ENCODE peak calls at places on chromosome 12, in six cellular contexts. A is CD8-positive, alpha-beta memory T cell; S is body of pancreas; X is psoas muscle; J is cardiac muscle cell; H is uterus. Q is an unnamed sample.

GRCh38 chr12:128326419-128326818 is 59.4 kb downstream of the TMEM132C start:
- DNase-seq in A (no peak), S (no peak), X (no peak), J (no peak), H (no peak), Q (no peak)

GRCh38 chr12:119624971-119625370 is 31.4 kb downstream of the TMEM233 start:
- DNase-seq in A (no peak), S (no peak), X (no peak), J (no peak), H (no peak), Q (no peak)

GRCh38 chr12:22527999-22528398 is 16.3 kb downstream of the C2CD5 start:
- DNase-seq in A (no peak), S (no peak), X (no peak), J (no peak), H (no peak), Q (peak; percentile 70)

GRCh38 chr12:4870423-4870822 is 39.3 kb upstream of the KCNA1 start:
- DNase-seq in A (no peak), S (no peak), X (no peak), J (no peak), H (no peak), Q (no peak)

GRCh38 chr12:125071456-125071855 is 6.2 kb downstream of the AACS start:
- DNase-seq in A (no peak), S (no peak), X (no peak), J (no peak), H (no peak), Q (no peak)

GRCh38 chr12:22101749-22102243 is 55.8 kb downstream of the CMAS start:
- DNase-seq in A (no peak), S (peak; percentile 24), X (peak; percentile 67), J (no peak), H (no peak), Q (no peak)

GRCh38 chr12:9787340-9787737 is 26.6 kb upstream of the CD69 start:
- DNase-seq in A (no peak), S (no peak), X (no peak), J (no peak), H (no peak), Q (peak; percentile 21)

GRCh38 chr12:65449400-65449799 is 170.9 kb downstream of the MSRB3 start:
- DNase-seq in A (no peak), S (no peak), X (no peak), J (no peak), H (no peak), Q (peak; percentile 68)

GRCh38 chr12:6688543-6688999 is 604 bp downstream of the ZNF384 start:
- DNase-seq in A (no peak), S (peak; percentile 48), X (no peak), J (peak; percentile 35), H (no peak), Q (no peak)

GRCh38 chr12:15193927-15194326 is 27.3 kb downstream of the RERG start:
- DNase-seq in A (no peak), S (no peak), X (no peak), J (no peak), H (peak; percentile 81), Q (no peak)

GRCh38 chr12:24750263-24750662 is 198.6 kb downstream of the BCAT1 start:
- DNase-seq in A (no peak), S (no peak), X (no peak), J (no peak), H (no peak), Q (no peak)

GRCh38 chr12:88736031-88736430 is 155.8 kb upstream of the KITLG start:
- DNase-seq in A (no peak), S (no peak), X (no peak), J (no peak), H (no peak), Q (no peak)

GRCh38 chr12:6960291-6961277 is 9.4 kb downstream of the PTPN6 start:
- DNase-seq in A (no peak), S (no peak), X (peak; percentile 46), J (no peak), H (no peak), Q (peak; percentile 25)

GRCh38 chr12:22415342-22416309 is 81.1 kb upstream of the ST8SIA1 start:
- DNase-seq in A (no peak), S (peak; percentile 65), X (no peak), J (no peak), H (no peak), Q (no peak)

GRCh38 chr12:52147983-52148540 is 43.8 kb downstream of the KRT80 start:
- DNase-seq in A (no peak), S (no peak), X (no peak), J (no peak), H (no peak), Q (peak; percentile 85)

GRCh38 chr12:123813349-123813748 is 51.2 kb downstream of the DNAH10 start:
- DNase-seq in A (no peak), S (no peak), X (no peak), J (no peak), H (no peak), Q (no peak)

GRCh38 chr12:54937376-54937775 is 47.2 kb downstream of the TESPA1 start:
- DNase-seq in A (no peak), S (no peak), X (no peak), J (no peak), H (no peak), Q (no peak)

GRCh38 chr12:60201891-60202290 is 606.1 kb downstream of the SLC16A7 start:
- DNase-seq in A (no peak), S (no peak), X (no peak), J (peak; percentile 5), H (no peak), Q (peak; percentile 67)

GRCh38 chr12:13962699-13963098 is 18.7 kb downstream of the GRIN2B start:
- DNase-seq in A (no peak), S (no peak), X (no peak), J (peak; percentile 4), H (no peak), Q (no peak)

GRCh38 chr12:76533331-76533730 is 26.2 kb downstream of the OSBPL8 start:
- DNase-seq in A (no peak), S (no peak), X (no peak), J (peak; percentile 40), H (no peak), Q (no peak)

GRCh38 chr12:48927261-48927660 is 2.0 kb upstream of the FKBP11 start:
- DNase-seq in A (no peak), S (no peak), X (no peak), J (no peak), H (no peak), Q (no peak)

GRCh38 chr12:71135812-71136176 is 22.0 kb downstream of the TSPAN8 start:
- DNase-seq in A (no peak), S (no peak), X (no peak), J (no peak), H (no peak), Q (no peak)

GRCh38 chr12:52949413-52950331 is 754 bp downstream of the KRT18 start:
- DNase-seq in A (no peak), S (peak; percentile 94), X (no peak), J (no peak), H (peak; percentile 26), Q (peak; percentile 90)

GRCh38 chr12:82329508-82329907 is 28.7 kb downstream of the CCDC59 start:
- DNase-seq in A (no peak), S (no peak), X (no peak), J (no peak), H (no peak), Q (no peak)

GRCh38 chr12:106258935-106259334 is 11.1 kb upstream of the CKAP4 start:
- DNase-seq in A (no peak), S (no peak), X (no peak), J (no peak), H (no peak), Q (no peak)

GRCh38 chr12:106256524-106256923 is 8.7 kb upstream of the CKAP4 start:
- DNase-seq in A (no peak), S (no peak), X (no peak), J (no peak), H (no peak), Q (no peak)

GRCh38 chr12:106255493-106255892 is 7.7 kb upstream of the CKAP4 start:
- DNase-seq in A (no peak), S (no peak), X (no peak), J (no peak), H (no peak), Q (no peak)

GRCh38 chr12:106255952-106256351 is 8.1 kb upstream of the CKAP4 start:
- DNase-seq in A (no peak), S (no peak), X (no peak), J (no peak), H (no peak), Q (no peak)

GRCh38 chr12:106258226-106258625 is 10.4 kb upstream of the CKAP4 start:
- DNase-seq in A (no peak), S (no peak), X (no peak), J (no peak), H (no peak), Q (no peak)
- H3K9me3 ChIP-seq in A (no peaks in the 10 kb centered on the region), S (no peaks in the 10 kb centered on the region), X (no peaks in the 10 kb centered on the region), J (no peaks in the 10 kb centered on the region), H (no peaks in the 10 kb centered on the region), Q (no peaks in the 10 kb centered on the region)

DNA sequence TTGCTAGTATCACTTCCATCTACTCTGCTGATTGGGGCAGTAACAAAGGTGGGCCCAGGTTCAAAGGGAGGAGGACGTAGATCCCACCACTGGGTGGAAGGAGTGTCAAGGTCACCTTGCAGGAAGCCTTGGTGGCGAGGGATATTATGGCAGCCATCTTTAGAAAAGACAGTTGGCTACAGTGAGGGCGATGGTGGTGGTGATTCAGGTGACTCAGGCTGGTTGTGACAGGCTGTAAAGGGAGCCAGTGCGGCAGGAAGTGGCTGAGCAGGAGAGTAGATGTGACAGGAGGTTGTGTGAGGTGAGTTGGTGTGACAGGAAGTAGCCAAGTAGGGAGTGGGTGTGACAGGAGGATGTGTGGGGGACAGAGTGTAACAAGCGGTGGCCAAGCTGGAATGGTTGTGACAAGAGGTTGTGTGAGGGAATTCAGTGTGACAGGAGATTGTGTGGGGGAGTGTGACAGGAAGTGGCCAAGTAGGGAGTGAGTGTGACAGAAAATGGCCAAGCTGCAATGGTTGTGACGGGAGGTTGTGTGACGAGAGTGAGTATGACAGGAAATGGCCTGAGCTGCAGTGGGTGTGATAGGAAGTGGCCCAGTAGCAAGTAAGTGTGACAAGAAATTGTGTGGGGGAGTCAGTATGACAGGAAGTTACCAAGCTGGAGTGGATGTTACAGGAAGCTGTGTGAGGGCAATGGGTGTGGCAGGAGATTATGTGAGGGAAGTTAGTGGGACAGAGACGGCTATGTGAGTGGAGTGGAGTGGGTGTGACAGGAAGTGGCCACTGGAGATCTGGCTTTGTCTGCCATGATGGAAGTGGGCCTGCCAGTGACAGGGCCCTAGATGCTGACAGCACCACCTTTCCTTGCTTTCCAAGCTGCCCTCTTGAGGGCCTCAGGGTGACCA is 136.5 kb upstream of the MYL2 start:
- DNase-seq in A (peak; percentile 77), S (peak; percentile 20), X (no peak), J (no peak), H (no peak), Q (no peak)
- H3K4me3 ChIP-seq in A (peak overlapping the region; percentile 25), S (no peak overlapping the region), X (no peak overlapping the region), J (no peak overlapping the region), H (no peak overlapping the region), Q (no peak overlapping the region)

GRCh38 chr12:34327671-34328070 is 305.4 kb downstream of the ALG10 start:
- DNase-seq in A (no peak), S (no peak), X (no peak), J (no peak), H (no peak), Q (no peak)
- H3K27me3 ChIP-seq in A (no peaks in the 10 kb centered on the region), S (no peaks in the 10 kb centered on the region), X (peaks cover under 1% of the 10 kb centered on the region), J (no peaks in the 10 kb centered on the region), H (no peaks in the 10 kb centered on the region), Q (no peaks in the 10 kb centered on the region)

DNA sequence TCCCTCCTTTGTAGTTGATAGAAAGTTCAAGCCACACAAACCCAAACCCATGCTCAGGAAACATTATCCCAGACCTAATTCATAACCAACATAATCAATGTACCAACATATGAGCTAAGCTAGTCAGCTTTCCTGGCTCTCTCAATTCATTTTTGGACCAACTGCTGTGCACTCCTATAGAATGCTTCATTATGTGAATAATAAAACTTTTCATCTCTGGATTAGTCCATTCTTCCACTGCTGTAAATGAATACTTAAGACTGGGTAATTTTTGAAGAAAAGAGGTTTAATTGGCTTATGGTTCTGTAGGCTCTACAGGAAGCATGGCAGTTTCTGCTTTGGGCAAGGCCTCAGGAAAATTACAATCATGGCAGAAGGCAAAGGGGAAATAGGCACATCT is 651.9 kb downstream of the RERGL start:
- DNase-seq in A (no peak), S (no peak), X (no peak), J (no peak), H (no peak), Q (no peak)
- H3K9me3 ChIP-seq in A (no peaks in the 10 kb centered on the region), S (no peaks in the 10 kb centered on the region), X (peaks cover 8% of the 10 kb centered on the region), J (no peaks in the 10 kb centered on the region), H (no peaks in the 10 kb centered on the region), Q (no peaks in the 10 kb centered on the region)